ENCODE peak calls at places on chromosomes 4 and X, in six cellular contexts. One of them, this sample, is unnamed.

GRCh38 chr4:38805530-38806145 is 1.0 kb upstream of the TLR1 start:
- DNase-seq in thyroid gland: no peak
- DNase-seq in heart left ventricle: peak
- DNase-seq in body of pancreas: no peak
- DNase-seq in endothelial cell of umbilical vein: peak
- DNase-seq in uterus: no peak
- DNase-seq in this sample: no peak

GRCh38 chr4:186149872-186150271 is 41.5 kb upstream of the CYP4V2 start:
- DNase-seq in thyroid gland: peak
- DNase-seq in heart left ventricle: peak
- DNase-seq in body of pancreas: peak
- DNase-seq in endothelial cell of umbilical vein: peak
- DNase-seq in uterus: peak
- DNase-seq in this sample: no peak

GRCh38 chr4:102867278-102868152 is 1.3 kb upstream of the CISD2 start:
- DNase-seq in thyroid gland: no peak
- DNase-seq in heart left ventricle: no peak
- DNase-seq in body of pancreas: no peak
- DNase-seq in endothelial cell of umbilical vein: no peak
- DNase-seq in uterus: no peak
- DNase-seq in this sample: no peak

GRCh38 chr4:111494471-111494870 is 650.8 kb upstream of the FAM241A start:
- DNase-seq in thyroid gland: no peak
- DNase-seq in heart left ventricle: no peak
- DNase-seq in body of pancreas: no peak
- DNase-seq in endothelial cell of umbilical vein: no peak
- DNase-seq in uterus: no peak
- DNase-seq in this sample: no peak

GRCh38 chr4:89447543-89447942 is 139.9 kb upstream of the GPRIN3 start:
- DNase-seq in thyroid gland: no peak
- DNase-seq in heart left ventricle: no peak
- DNase-seq in body of pancreas: no peak
- DNase-seq in endothelial cell of umbilical vein: no peak
- DNase-seq in uterus: no peak
- DNase-seq in this sample: no peak

GRCh38 chr4:158459085-158459820 is 62.4 kb upstream of the RXFP1 start:
- DNase-seq in thyroid gland: no peak
- DNase-seq in heart left ventricle: no peak
- DNase-seq in body of pancreas: no peak
- DNase-seq in endothelial cell of umbilical vein: no peak
- DNase-seq in uterus: no peak
- DNase-seq in this sample: no peak

GRCh38 chr4:177436456-177436855 is 5.8 kb downstream of the AGA start:
- DNase-seq in thyroid gland: no peak
- DNase-seq in heart left ventricle: no peak
- DNase-seq in body of pancreas: no peak
- DNase-seq in endothelial cell of umbilical vein: no peak
- DNase-seq in uterus: no peak
- DNase-seq in this sample: no peak

GRCh38 chr4:150244600-150244999 is 166.4 kb downstream of the DCLK2 start:
- DNase-seq in thyroid gland: no peak
- DNase-seq in heart left ventricle: no peak
- DNase-seq in body of pancreas: peak
- DNase-seq in endothelial cell of umbilical vein: no peak
- DNase-seq in uterus: no peak
- DNase-seq in this sample: no peak

GRCh38 chr4:66279084-66279483 is 608.8 kb upstream of the EPHA5 start:
- DNase-seq in thyroid gland: no peak
- DNase-seq in heart left ventricle: no peak
- DNase-seq in body of pancreas: no peak
- DNase-seq in endothelial cell of umbilical vein: no peak
- DNase-seq in uterus: no peak
- DNase-seq in this sample: no peak

GRCh38 chr4:169352332-169352731 is 81.6 kb upstream of the SH3RF1 start:
- DNase-seq in thyroid gland: no peak
- DNase-seq in heart left ventricle: no peak
- DNase-seq in body of pancreas: no peak
- DNase-seq in endothelial cell of umbilical vein: no peak
- DNase-seq in uterus: no peak
- DNase-seq in this sample: no peak

GRCh38 chr4:156764846-156765245 is 206.8 kb downstream of the PDGFC start:
- DNase-seq in thyroid gland: no peak
- DNase-seq in heart left ventricle: no peak
- DNase-seq in body of pancreas: no peak
- DNase-seq in endothelial cell of umbilical vein: no peak
- DNase-seq in uterus: no peak
- DNase-seq in this sample: no peak

GRCh38 chrX:1528884-1529203 is 8.1 kb downstream of the P2RY8 start:
- DNase-seq in thyroid gland: no peak
- DNase-seq in heart left ventricle: no peak
- DNase-seq in body of pancreas: no peak
- DNase-seq in endothelial cell of umbilical vein: no peak
- DNase-seq in uterus: no peak
- DNase-seq in this sample: no peak

GRCh38 chr4:110156442-110156841 is 42.0 kb downstream of the ELOVL6 start:
- DNase-seq in thyroid gland: no peak
- DNase-seq in heart left ventricle: no peak
- DNase-seq in body of pancreas: no peak
- DNase-seq in endothelial cell of umbilical vein: no peak
- DNase-seq in uterus: no peak
- DNase-seq in this sample: no peak

GRCh38 chrX:40107291-40108083 is 9.7 kb upstream of the BCOR start:
- DNase-seq in thyroid gland: peak
- DNase-seq in heart left ventricle: peak
- DNase-seq in body of pancreas: peak
- DNase-seq in endothelial cell of umbilical vein: peak
- DNase-seq in uterus: peak
- DNase-seq in this sample: peak

GRCh38 chr4:108830509-108831244 is 67.8 kb upstream of the ETNPPL start:
- DNase-seq in thyroid gland: peak
- DNase-seq in heart left ventricle: peak
- DNase-seq in body of pancreas: peak
- DNase-seq in endothelial cell of umbilical vein: no peak
- DNase-seq in uterus: peak
- DNase-seq in this sample: no peak

GRCh38 chrX:134671207-134671750 is 13.0 kb upstream of the PLAC1 start:
- DNase-seq in thyroid gland: no peak
- DNase-seq in heart left ventricle: no peak
- DNase-seq in body of pancreas: no peak
- DNase-seq in endothelial cell of umbilical vein: peak
- DNase-seq in uterus: no peak
- DNase-seq in this sample: no peak

GRCh38 chrX:146435472-146435871 is 374.1 kb upstream of the CXorf51B start:
- DNase-seq in thyroid gland: no peak
- DNase-seq in heart left ventricle: no peak
- DNase-seq in body of pancreas: no peak
- DNase-seq in endothelial cell of umbilical vein: no peak
- DNase-seq in uterus: no peak
- DNase-seq in this sample: no peak

GRCh38 chr4:73345399-73345975 is 58.6 kb upstream of the ALB start:
- DNase-seq in thyroid gland: no peak
- DNase-seq in heart left ventricle: no peak
- DNase-seq in body of pancreas: no peak
- DNase-seq in endothelial cell of umbilical vein: no peak
- DNase-seq in uterus: no peak
- DNase-seq in this sample: no peak
- TF ChIP-seq POLR2A in thyroid gland: no peak
- TF ChIP-seq POLR2A in heart left ventricle: no peak
- TF ChIP-seq POLR2A in body of pancreas: no peak
- TF ChIP-seq POLR2A in endothelial cell of umbilical vein: no peak
- TF ChIP-seq POLR2A in uterus: no peak
- TF ChIP-seq POLR2A in this sample: no peak

GRCh38 chrX:68498508-68499379 is at the start of gene YIPF6:
- DNase-seq in thyroid gland: peak
- DNase-seq in heart left ventricle: peak
- DNase-seq in body of pancreas: peak
- DNase-seq in endothelial cell of umbilical vein: peak
- DNase-seq in uterus: peak
- DNase-seq in this sample: peak
- TF ChIP-seq POLR2A in thyroid gland: peak
- TF ChIP-seq POLR2A in heart left ventricle: peak
- TF ChIP-seq POLR2A in body of pancreas: peak
- TF ChIP-seq POLR2A in endothelial cell of umbilical vein: peak
- TF ChIP-seq POLR2A in uterus: peak
- TF ChIP-seq POLR2A in this sample: peak

GRCh38 chrX:118525146-118525725 is 29.6 kb downstream of the DOCK11 start:
- DNase-seq in thyroid gland: no peak
- DNase-seq in heart left ventricle: no peak
- DNase-seq in body of pancreas: no peak
- DNase-seq in endothelial cell of umbilical vein: no peak
- DNase-seq in uterus: no peak
- DNase-seq in this sample: no peak

GRCh38 chrX:118530537-118530936 is 34.9 kb downstream of the DOCK11 start:
- DNase-seq in thyroid gland: no peak
- DNase-seq in heart left ventricle: no peak
- DNase-seq in body of pancreas: no peak
- DNase-seq in endothelial cell of umbilical vein: no peak
- DNase-seq in uterus: no peak
- DNase-seq in this sample: no peak

GRCh38 chrX:118524344-118524743 is 28.7 kb downstream of the DOCK11 start:
- DNase-seq in thyroid gland: no peak
- DNase-seq in heart left ventricle: no peak
- DNase-seq in body of pancreas: no peak
- DNase-seq in endothelial cell of umbilical vein: no peak
- DNase-seq in uterus: no peak
- DNase-seq in this sample: no peak

GRCh38 chrX:118526149-118526548 is 30.5 kb downstream of the DOCK11 start:
- DNase-seq in thyroid gland: no peak
- DNase-seq in heart left ventricle: no peak
- DNase-seq in body of pancreas: no peak
- DNase-seq in endothelial cell of umbilical vein: no peak
- DNase-seq in uterus: no peak
- DNase-seq in this sample: no peak

GRCh38 chrX:118528089-118528753 is 32.6 kb downstream of the DOCK11 start:
- DNase-seq in thyroid gland: no peak
- DNase-seq in heart left ventricle: no peak
- DNase-seq in body of pancreas: no peak
- DNase-seq in endothelial cell of umbilical vein: no peak
- DNase-seq in uterus: no peak
- DNase-seq in this sample: no peak
- TF ChIP-seq POLR2A in thyroid gland: no peak
- TF ChIP-seq POLR2A in heart left ventricle: no peak
- TF ChIP-seq POLR2A in body of pancreas: no peak
- TF ChIP-seq POLR2A in endothelial cell of umbilical vein: no peak
- TF ChIP-seq POLR2A in uterus: no peak
- TF ChIP-seq POLR2A in this sample: no peak

GRCh38 chrX:102659790-102660757 is 8.8 kb downstream of the GPRASP1 start:
- DNase-seq in thyroid gland: peak
- DNase-seq in heart left ventricle: peak
- DNase-seq in body of pancreas: peak
- DNase-seq in endothelial cell of umbilical vein: peak
- DNase-seq in uterus: peak
- DNase-seq in this sample: no peak
- TF ChIP-seq POLR2A in thyroid gland: peak
- TF ChIP-seq POLR2A in heart left ventricle: peak
- TF ChIP-seq POLR2A in body of pancreas: peak
- TF ChIP-seq POLR2A in endothelial cell of umbilical vein: no peak
- TF ChIP-seq POLR2A in uterus: peak
- TF ChIP-seq POLR2A in this sample: no peak

GRCh38 chr4:153153339-153153851 is 50.8 kb upstream of the TRIM2 start:
- DNase-seq in thyroid gland: peak
- DNase-seq in heart left ventricle: peak
- DNase-seq in body of pancreas: peak
- DNase-seq in endothelial cell of umbilical vein: peak
- DNase-seq in uterus: peak
- DNase-seq in this sample: no peak
- TF ChIP-seq POLR2A in thyroid gland: peak
- TF ChIP-seq POLR2A in heart left ventricle: no peak
- TF ChIP-seq POLR2A in body of pancreas: no peak
- TF ChIP-seq POLR2A in endothelial cell of umbilical vein: no peak
- TF ChIP-seq POLR2A in uterus: no peak
- TF ChIP-seq POLR2A in this sample: no peak

DNA sequence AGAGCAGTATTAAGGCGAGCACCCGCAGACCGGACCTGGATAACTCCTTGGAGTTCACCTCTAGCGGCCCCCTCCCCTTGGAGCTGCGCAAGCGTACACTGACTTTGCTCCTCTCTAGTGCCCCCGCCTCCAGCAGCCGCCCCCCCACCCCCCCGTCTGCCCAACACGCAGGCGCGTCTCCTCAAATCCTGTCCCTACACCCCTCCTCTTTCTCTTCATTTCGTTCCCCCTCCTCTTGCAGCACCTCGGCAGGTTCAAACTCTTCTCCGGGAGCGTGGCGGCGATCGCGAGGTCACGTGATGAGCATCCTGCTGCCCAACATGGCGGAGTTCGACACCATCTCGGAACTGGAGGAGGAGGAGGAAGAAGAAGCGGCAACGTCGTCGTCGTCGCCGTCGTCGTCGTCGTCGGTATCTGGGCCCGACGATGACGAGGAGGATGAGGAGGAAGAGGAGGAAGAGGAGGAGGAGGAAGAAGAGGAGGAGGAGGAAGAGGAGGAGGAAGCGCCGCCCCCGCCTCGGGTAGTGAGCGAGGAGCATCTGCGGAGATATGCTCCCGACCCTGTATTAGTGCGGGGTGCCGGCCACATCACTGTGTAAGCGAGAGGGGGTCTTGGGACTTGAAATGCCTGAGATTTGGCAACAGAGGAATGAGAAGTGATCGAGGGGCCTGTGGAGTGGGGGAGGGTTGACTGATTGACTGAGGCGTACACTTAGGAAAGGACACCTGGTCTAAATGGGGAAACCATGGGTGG is at the start of gene CHIC1:
- DNase-seq in thyroid gland: peak
- DNase-seq in heart left ventricle: peak
- DNase-seq in body of pancreas: peak
- DNase-seq in endothelial cell of umbilical vein: peak
- DNase-seq in uterus: peak
- DNase-seq in this sample: no peak
- TF ChIP-seq POLR2A in thyroid gland: peak
- TF ChIP-seq POLR2A in heart left ventricle: no peak
- TF ChIP-seq POLR2A in body of pancreas: peak
- TF ChIP-seq POLR2A in endothelial cell of umbilical vein: no peak
- TF ChIP-seq POLR2A in uterus: no peak
- TF ChIP-seq POLR2A in this sample: no peak

DNA sequence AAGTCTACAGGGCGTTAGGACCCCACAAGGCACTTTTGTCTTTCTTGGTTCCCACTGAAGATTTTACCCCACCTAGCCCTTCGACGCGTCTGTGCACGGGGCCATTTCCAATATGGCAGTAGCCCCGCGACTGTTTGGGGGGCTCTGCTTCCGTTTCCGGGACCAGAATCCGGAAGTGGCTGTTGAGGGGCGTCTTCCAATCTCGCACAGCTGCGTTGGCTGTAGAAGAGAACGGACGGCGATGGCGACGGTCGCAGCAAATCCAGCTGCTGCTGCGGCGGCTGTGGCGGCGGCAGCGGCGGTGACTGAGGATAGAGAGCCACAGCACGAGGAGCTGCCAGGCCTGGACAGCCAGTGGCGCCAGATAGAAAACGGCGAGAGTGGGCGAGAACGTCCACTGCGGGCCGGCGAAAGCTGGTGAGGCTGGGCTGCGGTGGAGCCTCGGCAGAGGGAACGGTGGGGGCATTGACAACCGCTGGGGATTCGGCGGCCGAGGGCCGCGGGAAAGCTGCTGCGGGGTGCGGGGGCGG is at the start of gene USP11:
- DNase-seq in thyroid gland: peak
- DNase-seq in heart left ventricle: peak
- DNase-seq in body of pancreas: no peak
- DNase-seq in endothelial cell of umbilical vein: no peak
- DNase-seq in uterus: peak
- DNase-seq in this sample: no peak
- TF ChIP-seq POLR2A in thyroid gland: peak
- TF ChIP-seq POLR2A in heart left ventricle: peak
- TF ChIP-seq POLR2A in body of pancreas: peak
- TF ChIP-seq POLR2A in endothelial cell of umbilical vein: no peak
- TF ChIP-seq POLR2A in uterus: no peak
- TF ChIP-seq POLR2A in this sample: no peak